ENCODE peak calls at places on chromosomes 2 and 18, in nine cellular contexts. R is neural progenitor cell; Z is stomach; X is progenitor cell of endocrine pancreas; W is GM10248; K is Calu3; Q is psoas muscle; M is CD8-positive, alpha-beta T cell; H is AG09309. B is an unnamed sample.

GRCh38 chr2:205245652-205246051 is 436.6 kb upstream of the NRP2 start:
- DNase-seq in X (no peak), W (no peak), K (no peak), Q (no peak), H (peak), R (no peak), M (no peak), Z (no peak), B (no peak)

GRCh38 chr18:44997139-44997538 is 316.5 kb downstream of the SETBP1 start:
- DNase-seq in W (no peak), R (no peak), K (no peak), Z (no peak), H (no peak), X (no peak), M (no peak), Q (no peak), B (no peak)

GRCh38 chr18:35971661-35972196 is 750 bp upstream of the RMP24 start:
- DNase-seq in Q (no peak), M (no peak), R (no peak), K (no peak), W (no peak), Z (no peak), H (no peak), X (no peak), B (no peak)

GRCh38 chr18:57437782-57438668 is 2.9 kb downstream of the ONECUT2 start:
- DNase-seq in X (peak), W (peak), Q (no peak), M (no peak), R (peak), K (peak), Z (no peak), H (peak), B (no peak)

GRCh38 chr18:46009158-46009866 is 42.2 kb upstream of the EPG5 start:
- DNase-seq in R (no peak), M (no peak), Q (no peak), X (no peak), H (no peak), W (no peak), Z (no peak), K (no peak), B (no peak)

GRCh38 chr2:227192491-227192890 is 28.1 kb downstream of the COL4A3 start:
- DNase-seq in K (no peak), Q (no peak), Z (no peak), W (no peak), H (no peak), M (no peak), R (no peak), X (no peak), B (no peak)

GRCh38 chr2:44537264-44537663 is 175.5 kb downstream of the CAMKMT start:
- DNase-seq in R (no peak), M (no peak), W (no peak), K (no peak), X (no peak), H (no peak), Z (no peak), Q (no peak), B (no peak)

GRCh38 chr18:76441668-76442412 is 53.2 kb downstream of the ZNF516 start:
- DNase-seq in X (no peak), K (no peak), H (no peak), Q (no peak), W (no peak), M (no peak), R (no peak), Z (no peak), B (no peak)

GRCh38 chr2:226330206-226330605 is 469.4 kb downstream of the IRS1 start:
- DNase-seq in W (no peak), M (no peak), Z (no peak), R (no peak), X (no peak), K (no peak), Q (no peak), H (no peak), B (no peak)

GRCh38 chr2:69733338-69734039 is 8.4 kb upstream of the ANXA4 start:
- DNase-seq in M (no peak), Z (no peak), K (no peak), R (no peak), H (no peak), Q (no peak), X (no peak), W (no peak), B (no peak)

GRCh38 chr2:214830794-214831346 is 21.4 kb upstream of the BARD1 start:
- DNase-seq in X (no peak), Z (no peak), R (peak), K (no peak), W (no peak), H (no peak), M (no peak), Q (no peak), B (no peak)

GRCh38 chr2:15870565-15870964 is 69.8 kb upstream of the MYCN start:
- DNase-seq in H (no peak), M (no peak), X (no peak), W (no peak), K (no peak), R (no peak), Z (no peak), Q (no peak), B (no peak)

GRCh38 chr2:196677404-196677803 is 37.9 kb downstream of the CCDC150 start:
- DNase-seq in Z (no peak), X (no peak), Q (no peak), R (no peak), M (no peak), H (no peak), K (no peak), W (no peak), B (no peak)

GRCh38 chr2:166784296-166784946 is 103.9 kb upstream of the XIRP2 start:
- DNase-seq in W (no peak), K (no peak), H (no peak), M (no peak), R (no peak), X (no peak), Z (no peak), Q (no peak), B (no peak)

GRCh38 chr18:76699923-76700322 is 122.4 kb upstream of the ZNF236 start:
- DNase-seq in M (no peak), K (no peak), X (no peak), Z (no peak), Q (no peak), H (no peak), W (no peak), R (no peak), B (no peak)

GRCh38 chr2:37892436-37893114 is 32.5 kb upstream of the RMDN2 start:
- DNase-seq in Q (no peak), Z (no peak), X (no peak), R (no peak), W (peak), K (no peak), M (no peak), H (no peak), B (no peak)

GRCh38 chr2:241545523-241546473 is 12.7 kb upstream of the BOK start:
- DNase-seq in R (no peak), H (no peak), Q (no peak), X (no peak), M (no peak), W (no peak), Z (no peak), K (no peak), B (no peak)

GRCh38 chr18:22412502-22412901 is 5.2 kb downstream of the CTAGE1 start:
- DNase-seq in K (no peak), M (no peak), H (no peak), X (no peak), W (no peak), Z (no peak), R (no peak), Q (no peak), B (no peak)

GRCh38 chr2:47072018-47072691 is 83.0 kb downstream of the STPG4 start:
- DNase-seq in H (peak), W (no peak), Q (peak), K (no peak), X (no peak), M (no peak), Z (no peak), R (peak), B (no peak)

GRCh38 chr2:56285224-56285623 is 101.4 kb downstream of the CCDC85A start:
- DNase-seq in K (no peak), Q (no peak), Z (no peak), M (no peak), W (no peak), R (no peak), X (no peak), H (no peak), B (no peak)

GRCh38 chr2:71455011-71455740 is 1.8 kb downstream of the DYSF start:
- DNase-seq in H (no peak), W (no peak), Q (no peak), K (no peak), Z (no peak), R (no peak), X (no peak), M (no peak), B (no peak)
- TF ChIP-seq CTCF in H (no peak), W (no peak), Q (no peak), K (no peak), Z (no peak), R (no peak), X (no peak), M (no peak), B (no peak)

DNA sequence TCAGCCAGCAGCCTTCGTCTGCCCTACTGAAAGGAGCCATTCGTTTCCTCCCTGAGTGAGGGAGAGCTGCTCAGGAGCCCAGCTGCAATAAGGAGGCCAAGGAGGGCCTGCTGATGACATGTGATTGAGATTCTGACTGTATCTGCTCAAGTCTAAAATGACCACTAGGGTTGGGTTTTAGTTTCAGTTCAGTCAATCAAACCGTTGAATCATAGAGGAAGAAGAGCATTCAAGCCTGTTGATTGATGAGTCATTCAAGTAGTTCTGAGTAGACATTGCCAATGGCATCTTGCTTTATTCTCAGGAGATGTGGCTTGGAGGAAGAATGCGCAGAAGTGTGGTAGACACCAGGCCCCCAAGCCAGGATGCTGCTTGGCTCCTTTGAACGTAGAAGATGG is 19.9 kb upstream of the BCL2L11 start:
- DNase-seq in K (no peak), X (no peak), Q (no peak), H (no peak), M (no peak), Z (no peak), W (peak), R (no peak), B (no peak)
- TF ChIP-seq CTCF in K (no peak), X (no peak), Q (no peak), H (no peak), M (no peak), Z (no peak), W (no peak), R (no peak), B (no peak)

GRCh38 chr18:3869848-3870247 is 419.9 kb downstream of the TGIF1 start:
- DNase-seq in Q (no peak), Z (no peak), K (peak), W (no peak), R (peak), H (peak), M (no peak), X (no peak), B (no peak)
- TF ChIP-seq CTCF in Q (peak), Z (no peak), K (peak), W (no peak), R (peak), H (peak), M (no peak), X (peak), B (no peak)

GRCh38 chr2:898319-898718 is 52.3 kb upstream of the SNTG2 start:
- DNase-seq in Q (no peak), X (no peak), W (no peak), R (peak), H (no peak), K (no peak), M (no peak), Z (no peak), B (no peak)
- TF ChIP-seq CTCF in Q (no peak), X (peak), W (peak), R (peak), H (peak), K (no peak), M (no peak), Z (no peak), B (no peak)